ENCODE peak calls at places on chromosomes 11 and 22, in nine cellular contexts. A is HT-29; H is astrocyte; O is ELF-1; V is hepatocyte; P is C1 segment of cervical spinal cord; Y is CD4-positive, alpha-beta T cell; S is SJSA1; C is globus pallidus. I is an unnamed sample.
A peak's percentile ranks its signal among the peaks of the same experiment; 100 is the strongest.

GRCh38 chr11:65606876-65607613 is 7.0 kb downstream of the MAP3K11 start:
- DNase-seq in H (peak; percentile 94), P (peak; percentile 88), A (peak; percentile 97), V (peak; percentile 93), S (no peak), Y (no peak), O (peak; percentile 100), C (peak; percentile 96), I (no peak)

GRCh38 chr11:115623021-115623451 is 118.8 kb upstream of the CADM1 start:
- DNase-seq in A (no peak), Y (no peak), H (peak; percentile 99), O (peak; percentile 60), S (peak; percentile 78), C (no peak), P (no peak), V (peak; percentile 80), I (no peak)

GRCh38 chr11:44754876-44755552 is 28.3 kb downstream of the TSPAN18 start:
- DNase-seq in H (no peak), P (no peak), S (no peak), Y (no peak), O (peak; percentile 65), C (no peak), A (no peak), V (no peak), I (no peak)

GRCh38 chr22:44269757-44270555 is 42.8 kb downstream of the SHISAL1 start:
- DNase-seq in O (no peak), V (no peak), H (no peak), C (no peak), S (no peak), A (no peak), P (no peak), Y (no peak), I (no peak)

GRCh38 chr22:24601217-24602104 is 1.5 kb upstream of the GGT1 start:
- DNase-seq in C (no peak), V (no peak), Y (no peak), S (no peak), O (no peak), P (no peak), H (no peak), A (peak; percentile 34), I (no peak)

GRCh38 chr11:95506777-95507176 is 275.8 kb upstream of the SESN3 start:
- DNase-seq in A (no peak), P (no peak), H (peak; percentile 52), C (no peak), V (no peak), O (no peak), Y (no peak), S (no peak), I (no peak)

GRCh38 chr11:11157201-11157600 is 195.8 kb downstream of the CSNK2A3 start:
- DNase-seq in H (no peak), O (peak; percentile 59), C (no peak), S (no peak), P (no peak), Y (peak; percentile 50), A (peak; percentile 72), V (peak; percentile 65), I (no peak)

GRCh38 chr11:9473408-9473807 is 12.6 kb downstream of the ZNF143 start:
- DNase-seq in P (no peak), Y (no peak), H (no peak), O (no peak), C (no peak), V (no peak), A (no peak), S (no peak), I (no peak)

GRCh38 chr11:64334764-64335741 is 5.0 kb upstream of the CCDC88B start:
- DNase-seq in Y (no peak), O (peak; percentile 93), C (no peak), V (peak; percentile 92), P (no peak), A (peak; percentile 71), S (peak; percentile 84), H (peak; percentile 94), I (no peak)

GRCh38 chr11:787084-787675 is 2.7 kb downstream of the CEND1 start:
- DNase-seq in O (no peak), V (no peak), S (no peak), H (no peak), P (no peak), C (no peak), Y (no peak), A (no peak), I (no peak)

GRCh38 chr11:3218483-3219280 is at the start of gene MRGPRG:
- DNase-seq in S (no peak), Y (no peak), H (no peak), A (no peak), C (no peak), P (no peak), V (no peak), O (no peak), I (no peak)

GRCh38 chr11:116582621-116583020 is 190.2 kb downstream of the BUD13 start:
- DNase-seq in P (no peak), H (no peak), Y (no peak), O (no peak), V (no peak), C (no peak), S (no peak), A (no peak), I (no peak)

GRCh38 chr11:120500414-120500936 is 11.1 kb upstream of the GRIK4 start:
- DNase-seq in O (no peak), P (no peak), C (no peak), Y (no peak), A (no peak), S (no peak), V (no peak), H (no peak), I (no peak)

GRCh38 chr11:2202900-2203439 is 31.4 kb upstream of the TH start:
- DNase-seq in H (no peak), Y (no peak), V (no peak), A (no peak), O (no peak), P (no peak), S (no peak), C (no peak), I (no peak)

GRCh38 chr11:8636127-8636526 is 42.1 kb upstream of the STK33 start:
- DNase-seq in O (no peak), P (no peak), S (no peak), A (no peak), Y (no peak), C (no peak), V (no peak), H (no peak), I (no peak)

GRCh38 chr22:25069758-25070461 is 117.4 kb downstream of the KIAA1671 start:
- DNase-seq in H (no peak), P (no peak), C (no peak), Y (no peak), A (no peak), S (no peak), O (no peak), V (no peak), I (no peak)

GRCh38 chr22:45103756-45104155 is 60.0 kb upstream of the NUP50 start:
- DNase-seq in V (no peak), Y (no peak), S (no peak), C (no peak), O (no peak), H (no peak), P (no peak), A (no peak), I (no peak)

GRCh38 chr11:36280531-36280930 is 8.7 kb downstream of the COMMD9 start:
- DNase-seq in S (no peak), V (no peak), H (no peak), C (no peak), O (no peak), Y (no peak), A (no peak), P (no peak), I (no peak)

GRCh38 chr11:69393865-69394233 is 87.6 kb upstream of the LINC01488 start:
- DNase-seq in V (no peak), C (no peak), Y (no peak), O (no peak), A (no peak), H (no peak), P (no peak), S (no peak), I (no peak)

GRCh38 chr11:128814856-128815705 is 52.0 kb downstream of the KCNJ1 start:
- DNase-seq in H (peak; percentile 79), Y (no peak), S (peak; percentile 29), O (peak; percentile 92), A (peak; percentile 44), V (peak; percentile 82), P (no peak), C (no peak), I (no peak)

GRCh38 chr11:113847111-113847510 is 28.3 kb downstream of the USP28 start:
- DNase-seq in A (no peak), C (no peak), V (no peak), O (no peak), H (no peak), S (no peak), P (no peak), Y (no peak), I (no peak)

GRCh38 chr11:46701078-46701654 is 335 bp downstream of the ZNF408 start:
- DNase-seq in P (no peak), S (no peak), A (no peak), C (no peak), Y (no peak), O (no peak), H (no peak), V (no peak), I (no peak)

GRCh38 chr22:24424001-24424900 is 3.1 kb upstream of the ADORA2A start:
- DNase-seq in A (no peak), V (peak; percentile 35), Y (peak; percentile 44), C (no peak), S (no peak), P (no peak), H (no peak), O (peak; percentile 34), I (no peak)

GRCh38 chr11:102494216-102494615 is 36.3 kb downstream of the MMP7 start:
- DNase-seq in Y (no peak), P (no peak), V (peak; percentile 55), O (no peak), S (peak; percentile 43), C (no peak), H (peak; percentile 83), A (peak; percentile 88), I (no peak)

GRCh38 chr11:1838426-1839131 is at the start of gene TNNI2:
- DNase-seq in H (no peak), P (no peak), A (no peak), C (no peak), O (no peak), V (no peak), Y (no peak), S (no peak), I (no peak)

GRCh38 chr11:18145837-18146236 is 13.5 kb downstream of the MRGPRX3 start:
- DNase-seq in V (no peak), P (no peak), A (no peak), S (no peak), Y (no peak), O (no peak), H (no peak), C (no peak), I (no peak)

GRCh38 chr11:10572533-10572932 is 4.1 kb upstream of the LYVE1 start:
- DNase-seq in S (no peak), H (no peak), Y (no peak), O (no peak), A (no peak), V (no peak), C (no peak), P (no peak), I (no peak)

GRCh38 chr11:1221848-1222311 is 986 bp upstream of the MUC5B start:
- DNase-seq in S (no peak), V (no peak), H (no peak), Y (no peak), O (no peak), A (no peak), P (no peak), C (no peak), I (no peak)

GRCh38 chr11:12111482-12112149 is 1.2 kb downstream of the MICAL2 start:
- DNase-seq in C (no peak), O (no peak), Y (no peak), H (no peak), P (no peak), A (peak; percentile 43), V (no peak), S (no peak), I (no peak)

GRCh38 chr22:37018815-37019308 is 385 bp downstream of the TST start:
- DNase-seq in H (peak; percentile 31), P (peak; percentile 50), O (peak; percentile 69), A (peak; percentile 37), V (peak; percentile 86), S (peak; percentile 68), C (peak; percentile 47), Y (no peak), I (no peak)

GRCh38 chr11:121892863-121893262 is 223.2 kb downstream of the BLID start:
- DNase-seq in Y (no peak), S (no peak), H (peak; percentile 81), A (no peak), O (peak; percentile 15), P (no peak), C (no peak), V (no peak), I (no peak)